ENCODE peak calls at places on chromosomes 16 and 17, in nine cellular contexts. O, X, C, Y, E, H, Q, S and F are unnamed samples.
A peak's percentile ranks its signal among the peaks of the same experiment; 100 is the strongest.

GRCh38 chr17:17466511-17466910 is 10.3 kb upstream of the MED9 start:
- DNase-seq in Q (no peak), S (no peak), E (no peak), H (no peak), C (no peak), X (no peak), O (no peak), Y (no peak), F (no peak)

GRCh38 chr17:49715221-49715620 is 7.5 kb upstream of the SLC35B1 start:
- DNase-seq in Y (no peak), E (no peak), Q (no peak), X (no peak), C (no peak), H (no peak), O (no peak), S (no peak), F (no peak)

GRCh38 chr16:13146829-13147228 is 245.4 kb downstream of the SHISA9 start:
- DNase-seq in Q (no peak), X (no peak), Y (no peak), O (no peak), S (no peak), H (no peak), C (no peak), E (no peak), F (no peak)

GRCh38 chr17:37787055-37787720 is 42.3 kb upstream of the HNF1B start:
- DNase-seq in E (no peak), S (no peak), X (peak; percentile 85), O (no peak), Y (no peak), Q (peak; percentile 95), C (no peak), H (no peak), F (no peak)

GRCh38 chr17:42673885-42674754 is 2.7 kb downstream of the PLEKHH3 start:
- DNase-seq in X (peak; percentile 54), E (no peak), Q (peak; percentile 95), S (no peak), Y (no peak), H (peak; percentile 84), O (peak; percentile 61), C (peak; percentile 81), F (peak; percentile 48)

GRCh38 chr16:539901-540530 is 12.5 kb downstream of the CAPN15 start:
- DNase-seq in O (no peak), X (no peak), S (no peak), E (no peak), C (no peak), Y (no peak), Q (no peak), H (no peak), F (no peak)

GRCh38 chr17:81054881-81055370 is 20.0 kb downstream of the BAIAP2 start:
- DNase-seq in Y (no peak), S (no peak), Q (no peak), O (no peak), X (no peak), H (no peak), E (no peak), C (no peak), F (no peak)

GRCh38 chr17:67125417-67125816 is 81.1 kb downstream of the CACNG1 start:
- DNase-seq in S (no peak), O (no peak), E (no peak), Y (no peak), C (peak; percentile 22), H (no peak), X (no peak), Q (no peak), F (no peak)

DNA sequence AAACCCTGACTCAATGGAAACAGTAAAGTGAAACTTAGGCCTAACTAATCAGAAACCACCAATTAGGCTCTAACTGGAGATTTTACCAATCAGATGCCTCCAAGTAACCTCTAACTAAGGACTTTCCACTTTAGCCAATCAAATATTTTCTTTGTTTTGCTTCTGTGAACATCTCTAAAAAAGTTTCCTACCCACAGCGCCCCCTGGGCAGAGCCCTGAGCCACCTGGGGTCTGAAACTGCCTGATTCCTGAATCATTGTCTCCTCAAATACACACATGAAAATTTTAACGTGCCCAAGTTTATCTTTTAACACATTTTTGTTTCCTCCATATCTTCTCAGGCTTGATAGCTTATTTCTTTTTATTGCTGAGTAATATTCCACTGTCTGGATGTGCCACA is 19.0 kb downstream of the ADAD2 start:
- DNase-seq in H (no peak), X (no peak), E (no peak), S (no peak), Y (no peak), O (no peak), C (no peak), Q (no peak), F (no peak)
- TF ChIP-seq CTCF in H (no peak), X (no peak), E (no peak), S (no peak), Y (no peak), O (no peak), C (peak; percentile 48), Q (peak; percentile 10), F (no peak)

GRCh38 chr16:89375686-89376085 is 114.7 kb downstream of the ANKRD11 start:
- DNase-seq in X (no peak), O (no peak), E (no peak), Y (no peak), H (no peak), Q (no peak), C (no peak), S (no peak), F (no peak)

GRCh38 chr16:89375021-89375420 is 115.3 kb downstream of the ANKRD11 start:
- DNase-seq in Q (no peak), Y (no peak), O (no peak), H (peak; percentile 58), X (no peak), S (no peak), C (no peak), E (no peak), F (no peak)

GRCh38 chr16:89378947-89379771 is 111.2 kb downstream of the ANKRD11 start:
- DNase-seq in O (no peak), Y (no peak), X (no peak), H (no peak), Q (no peak), S (no peak), E (no peak), C (no peak), F (peak; percentile 56)

GRCh38 chr16:89377446-89377838 is 112.9 kb downstream of the ANKRD11 start:
- DNase-seq in O (no peak), E (no peak), H (no peak), C (no peak), X (no peak), Y (no peak), Q (no peak), S (no peak), F (no peak)

DNA sequence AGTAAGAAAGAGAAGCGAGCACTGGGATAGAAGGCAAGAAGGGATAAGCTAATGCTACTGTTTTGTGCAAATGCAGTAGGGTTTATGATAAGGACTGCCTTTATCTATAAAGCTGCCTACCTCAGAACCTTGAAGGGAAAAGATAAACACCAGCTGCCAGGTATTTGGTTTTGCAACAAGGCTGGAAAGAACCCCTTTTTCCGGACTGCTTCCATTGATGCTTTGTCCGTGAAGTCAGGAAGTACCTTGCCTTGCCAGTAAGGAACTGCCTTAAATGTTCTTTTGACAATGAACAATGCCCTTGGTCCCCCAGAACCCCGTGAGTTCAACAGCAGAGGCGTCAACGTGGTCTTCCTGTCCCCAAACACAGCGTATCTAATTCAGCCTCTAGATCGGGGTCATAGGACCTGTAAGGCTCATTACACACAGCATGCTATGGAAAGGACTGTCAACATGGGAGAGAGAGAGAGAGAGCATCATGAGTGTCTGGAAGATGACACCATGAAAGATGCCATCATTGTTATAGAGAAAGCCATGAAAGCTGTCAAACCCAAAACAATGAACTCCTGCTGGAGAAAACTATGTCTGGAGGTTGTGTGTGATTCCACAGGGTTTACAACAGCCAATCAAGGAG is 113.4 kb downstream of the ANKRD11 start:
- DNase-seq in O (no peak), Q (no peak), C (no peak), E (no peak), S (no peak), X (peak; percentile 62), Y (no peak), H (no peak), F (no peak)
- TF ChIP-seq CTCF in O (no peak), Q (no peak), C (no peak), E (no peak), S (no peak), X (no peak), Y (no peak), H (no peak), F (no peak)

GRCh38 chr16:49858200-49859129 is 2.6 kb upstream of the ZNF423 start:
- DNase-seq in S (no peak), O (peak; percentile 74), H (peak; percentile 64), Y (no peak), C (peak; percentile 45), Q (peak; percentile 17), X (peak; percentile 61), E (no peak), F (peak; percentile 71)

GRCh38 chr16:49855822-49856740 is at the start of gene ZNF423:
- DNase-seq in Y (no peak), X (no peak), Q (no peak), H (no peak), S (no peak), O (peak; percentile 66), C (no peak), E (no peak), F (peak; percentile 59)

GRCh38 chr16:49855280-49855821 is 561 bp downstream of the ZNF423 start:
- DNase-seq in S (peak; percentile 90), E (peak; percentile 18), Q (peak; percentile 31), H (peak; percentile 80), Y (peak; percentile 19), X (peak; percentile 90), O (peak; percentile 93), C (peak; percentile 79), F (peak; percentile 89)

GRCh38 chr16:49857423-49858181 is 1.7 kb upstream of the ZNF423 start:
- DNase-seq in E (peak; percentile 11), S (peak; percentile 85), X (peak; percentile 85), C (peak; percentile 86), Q (peak; percentile 87), H (peak; percentile 83), Y (no peak), O (peak; percentile 80), F (peak; percentile 65)

DNA sequence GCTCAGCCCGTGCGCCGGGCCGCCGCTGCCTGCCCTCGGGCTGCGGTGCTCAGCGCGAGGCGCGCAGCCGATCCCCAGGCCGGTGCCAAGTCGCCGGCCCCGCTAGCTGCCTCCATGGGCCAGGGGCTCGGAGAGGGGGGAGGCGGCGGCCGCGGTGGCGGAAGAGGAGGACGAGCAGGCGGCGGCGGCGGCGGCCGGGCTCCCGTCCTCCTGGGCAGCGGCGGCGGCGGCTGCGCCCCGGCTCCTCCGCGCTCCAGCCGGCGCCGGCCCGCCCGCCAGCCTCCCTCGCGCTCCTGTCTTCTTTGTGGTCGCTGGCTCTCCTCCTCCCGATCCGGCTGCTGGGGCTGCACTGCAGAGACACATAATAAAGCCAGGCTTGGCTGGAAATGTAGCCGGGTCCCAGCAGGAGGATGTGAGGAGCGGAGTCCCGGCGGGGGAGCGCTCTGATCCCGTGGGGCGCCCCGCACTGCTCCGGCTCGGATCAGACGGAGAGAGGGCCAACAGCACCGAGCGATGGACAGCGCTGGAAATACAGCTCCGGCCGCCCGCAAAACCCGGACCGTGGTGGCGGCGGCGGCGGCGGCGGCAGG is 924 bp upstream of the ZNF423 start:
- DNase-seq in O (peak; percentile 87), C (peak; percentile 67), Y (no peak), H (peak; percentile 68), S (peak; percentile 84), Q (peak; percentile 79), E (peak; percentile 11), X (peak; percentile 83), F (peak; percentile 79)
- TF ChIP-seq CTCF in O (peak; percentile 37), C (no peak), Y (no peak), H (no peak), S (no peak), Q (no peak), E (peak; percentile 68), X (peak; percentile 9), F (no peak)

GRCh38 chr17:746783-747629 is 5.1 kb downstream of the GEMIN4 start:
- DNase-seq in X (no peak), H (no peak), Y (no peak), O (no peak), E (no peak), S (no peak), Q (no peak), C (no peak), F (no peak)

GRCh38 chr17:743139-743538 is 8.9 kb downstream of the GEMIN4 start:
- DNase-seq in Q (no peak), O (no peak), H (no peak), S (no peak), C (no peak), E (no peak), X (no peak), Y (no peak), F (no peak)

GRCh38 chr17:744937-745336 is 7.1 kb downstream of the GEMIN4 start:
- DNase-seq in C (no peak), S (no peak), H (no peak), Q (no peak), Y (no peak), O (no peak), X (no peak), E (no peak), F (no peak)

GRCh38 chr17:745406-745805 is 6.7 kb downstream of the GEMIN4 start:
- DNase-seq in Y (no peak), H (no peak), S (no peak), C (no peak), Q (no peak), X (no peak), O (no peak), E (no peak), F (no peak)

GRCh38 chr17:746181-746580 is 5.9 kb downstream of the GEMIN4 start:
- DNase-seq in O (no peak), H (no peak), S (no peak), E (no peak), Q (no peak), C (no peak), X (no peak), Y (no peak), F (no peak)
- TF ChIP-seq CTCF in O (no peak), H (no peak), S (no peak), E (no peak), Q (no peak), C (no peak), X (no peak), Y (no peak), F (no peak)